ENCODE peak calls at places on chromosomes 12 and 14, in eight cellular contexts. P is CD8-positive, alpha-beta T cell; K is AG09309; H is suprapubic skin; F is fibroblast of mammary gland; V is sigmoid colon; T is skeletal muscle cell; O is ovary. E is an unnamed sample.

GRCh38 chr12:115542656-115543055 is 734.8 kb downstream of the MED13L start:
- DNase-seq in P (no peak), K (no peak), H (no peak), F (no peak), V (no peak), T (no peak), O (no peak), E (no peak)

GRCh38 chr12:90008277-90008676 is 299.6 kb upstream of the ATP2B1 start:
- DNase-seq in P (no peak), K (no peak), H (no peak), F (no peak), V (no peak), T (no peak), O (no peak), E (no peak)

GRCh38 chr14:77489051-77489450 is 9.6 kb downstream of the ISM2 start:
- DNase-seq in P (no peak), K (no peak), H (no peak), F (no peak), V (no peak), T (no peak), O (no peak), E (no peak)

GRCh38 chr12:75868501-75868900 is 163.1 kb downstream of the PHLDA1 start:
- DNase-seq in P (no peak), K (no peak), H (no peak), F (no peak), V (no peak), T (no peak), O (no peak), E (no peak)

GRCh38 chr14:23548351-23549318 is 2.9 kb downstream of the ZFHX2 start:
- DNase-seq in P (no peak), K (no peak), H (no peak), F (peak), V (no peak), T (no peak), O (no peak), E (no peak)

GRCh38 chr12:118359541-118359915 is 13.2 kb downstream of the TAOK3 start:
- DNase-seq in P (no peak), K (no peak), H (no peak), F (no peak), V (no peak), T (no peak), O (no peak), E (no peak)

GRCh38 chr12:72570601-72571000 is 298.4 kb downstream of the TRHDE start:
- DNase-seq in P (no peak), K (no peak), H (no peak), F (no peak), V (no peak), T (no peak), O (no peak), E (no peak)

GRCh38 chr14:64806202-64806861 is 73.4 kb downstream of the SPTB start:
- DNase-seq in P (no peak), K (no peak), H (peak), F (peak), V (peak), T (peak), O (no peak), E (no peak)

GRCh38 chr12:100165356-100165755 is 22.7 kb upstream of the BLTP3B start:
- DNase-seq in P (no peak), K (no peak), H (no peak), F (no peak), V (no peak), T (no peak), O (no peak), E (no peak)

DNA sequence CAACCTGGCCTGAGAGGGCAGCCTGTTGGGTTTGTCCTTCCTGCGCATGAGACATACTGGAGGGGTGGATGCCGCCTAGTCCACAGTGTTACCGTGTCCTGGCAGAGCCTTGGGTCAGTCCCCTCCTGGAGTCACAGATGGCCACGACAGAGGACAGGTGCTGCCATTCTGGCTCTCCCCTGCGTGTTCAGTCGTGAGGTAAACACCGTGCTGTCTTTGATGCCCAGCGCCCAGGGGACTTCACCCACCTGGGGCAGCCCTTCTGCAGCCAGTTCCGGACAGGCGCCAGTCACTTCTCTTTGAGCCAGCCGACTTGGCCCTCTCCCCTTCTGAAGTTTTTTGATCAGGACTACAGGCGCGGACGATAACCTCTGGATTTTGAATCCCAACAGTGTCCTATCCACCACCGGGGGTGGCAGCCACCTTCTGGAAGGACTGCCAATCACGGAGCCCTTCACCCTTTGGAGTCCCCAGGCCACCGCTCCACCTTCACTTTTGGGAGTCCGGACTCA is 933.0 kb downstream of the DIO2 start:
- DNase-seq in P (no peak), K (no peak), H (no peak), F (no peak), V (peak), T (no peak), O (no peak), E (peak)
- H3K4me3 ChIP-seq in P (no peak), K (peak), H (peak), F (peak), V (peak), T (peak), O (peak), E (peak)

GRCh38 chr14:92880851-92881250 is 42.1 kb upstream of the CHGA start:
- DNase-seq in P (no peak), K (peak), H (no peak), F (peak), V (no peak), T (peak), O (no peak), E (no peak)
- H3K4me3 ChIP-seq in P (no peak), K (no peak), H (no peak), F (no peak), V (no peak), T (no peak), O (no peak), E (no peak)

DNA sequence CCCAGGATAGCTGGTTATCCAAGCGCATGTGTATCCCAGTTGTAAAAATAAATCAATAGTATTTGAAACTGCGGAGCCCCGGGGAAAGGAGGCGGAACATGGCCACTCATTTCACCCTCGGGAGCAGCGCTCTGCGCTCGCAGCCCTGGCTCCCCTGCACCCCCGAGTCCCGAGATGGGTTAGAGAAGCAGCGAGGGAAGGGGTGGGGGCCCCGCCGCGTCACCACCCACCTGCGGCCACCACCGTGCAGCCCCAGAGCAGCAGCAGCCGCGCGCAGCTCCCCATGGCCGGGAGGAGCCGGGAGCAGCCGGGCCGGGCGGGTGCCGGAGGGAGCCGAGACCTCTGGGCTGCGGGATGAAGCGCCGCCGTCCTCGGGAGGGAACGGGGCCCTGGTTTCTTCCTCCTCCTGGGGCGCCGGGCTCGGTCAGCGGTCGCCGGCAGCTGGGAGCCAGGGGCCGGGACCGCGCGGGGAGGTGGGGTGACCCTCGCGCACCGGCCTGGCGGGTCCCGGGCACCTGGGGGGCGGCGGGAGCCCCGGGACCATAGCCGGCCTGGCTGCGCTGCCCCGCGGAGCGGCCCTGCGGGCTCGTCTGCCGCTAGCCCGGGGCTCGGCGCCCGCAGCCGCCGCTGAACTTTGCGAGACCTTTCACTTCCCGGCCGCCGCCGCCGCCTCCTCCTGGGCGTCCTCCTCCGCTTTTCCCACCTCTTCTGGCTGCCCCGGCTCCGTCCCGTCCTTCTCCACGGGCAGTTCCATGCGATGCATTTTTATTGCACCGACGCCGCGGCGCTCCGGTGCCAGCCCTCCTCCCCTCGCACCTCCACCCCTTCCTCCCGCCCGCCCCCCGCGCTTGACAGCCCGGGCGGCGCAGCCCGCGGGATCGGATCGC is at the start of gene NTN4:
- DNase-seq in P (no peak), K (no peak), H (peak), F (peak), V (peak), T (no peak), O (peak), E (peak)
- H3K4me3 ChIP-seq in P (peak), K (peak), H (peak), F (peak), V (peak), T (peak), O (peak), E (peak)

GRCh38 chr14:51593397-51593796 is 58.3 kb upstream of the FRMD6 start:
- DNase-seq in P (no peak), K (no peak), H (no peak), F (no peak), V (no peak), T (no peak), O (no peak), E (no peak)

GRCh38 chr14:51597511-51597920 is 54.2 kb upstream of the FRMD6 start:
- DNase-seq in P (no peak), K (no peak), H (no peak), F (peak), V (no peak), T (no peak), O (no peak), E (no peak)

GRCh38 chr14:51592836-51593235 is 58.9 kb upstream of the FRMD6 start:
- DNase-seq in P (no peak), K (no peak), H (no peak), F (no peak), V (no peak), T (no peak), O (no peak), E (no peak)

GRCh38 chr14:51595831-51596472 is 55.8 kb upstream of the FRMD6 start:
- DNase-seq in P (no peak), K (no peak), H (no peak), F (no peak), V (no peak), T (no peak), O (no peak), E (no peak)

GRCh38 chr14:51596473-51596870 is 55.2 kb upstream of the FRMD6 start:
- DNase-seq in P (no peak), K (no peak), H (no peak), F (no peak), V (no peak), T (no peak), O (no peak), E (no peak)
- H3K4me3 ChIP-seq in P (no peak), K (no peak), H (no peak), F (no peak), V (no peak), T (no peak), O (no peak), E (no peak)

DNA sequence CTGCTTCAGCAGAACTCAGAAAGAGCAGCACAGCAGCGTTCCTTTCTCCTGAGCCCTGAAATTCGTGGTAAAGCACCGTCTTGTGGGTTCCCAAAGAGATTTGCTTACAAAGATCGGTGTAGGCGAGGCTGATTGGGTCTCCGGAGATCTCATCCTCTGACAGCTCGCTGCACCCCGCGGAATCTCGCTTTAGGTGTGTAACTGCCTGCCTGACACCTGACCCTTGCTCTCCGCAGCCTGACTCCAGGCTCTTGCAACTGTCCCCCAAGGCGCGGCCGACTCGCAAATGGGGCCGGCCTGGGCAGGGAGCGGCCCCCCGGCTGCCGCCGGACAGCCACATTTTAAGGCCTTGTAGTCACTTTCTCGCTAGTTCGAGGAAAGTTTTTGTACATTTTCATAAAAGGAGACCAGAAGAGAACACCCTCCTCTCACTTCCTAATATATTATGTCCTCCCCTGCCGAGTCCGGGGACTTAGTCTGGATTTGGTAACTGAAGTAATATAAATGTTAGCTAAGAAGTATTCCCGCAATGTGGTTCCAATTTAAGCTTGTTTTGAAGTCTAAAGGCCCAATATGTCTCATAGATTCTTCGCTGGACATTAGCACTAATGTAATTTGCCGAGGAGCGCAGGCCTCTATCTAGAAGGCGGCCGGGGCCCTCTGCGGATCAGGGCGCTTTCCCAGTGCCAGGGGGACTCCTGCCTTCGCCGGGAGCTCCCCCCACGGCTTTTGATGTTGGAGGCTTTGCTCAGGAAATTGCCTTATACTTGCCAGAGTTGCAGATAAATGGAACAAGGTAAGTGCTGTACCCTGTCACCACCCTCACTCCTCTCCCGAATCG is 177.3 kb upstream of the CDKN3 start:
- DNase-seq in P (no peak), K (no peak), H (no peak), F (peak), V (no peak), T (no peak), O (no peak), E (no peak)
- H3K4me3 ChIP-seq in P (no peak), K (no peak), H (peak), F (no peak), V (peak), T (peak), O (peak), E (no peak)

GRCh38 chr12:65022441-65022840 is 98.7 kb downstream of the WIF1 start:
- DNase-seq in P (no peak), K (no peak), H (no peak), F (no peak), V (no peak), T (no peak), O (no peak), E (no peak)

GRCh38 chr12:65023485-65023884 is 97.6 kb downstream of the WIF1 start:
- DNase-seq in P (no peak), K (no peak), H (no peak), F (no peak), V (no peak), T (no peak), O (no peak), E (no peak)

GRCh38 chr12:65025070-65025469 is 96.0 kb downstream of the WIF1 start:
- DNase-seq in P (no peak), K (no peak), H (no peak), F (no peak), V (no peak), T (no peak), O (no peak), E (no peak)

GRCh38 chr12:65019696-65020095 is 101.4 kb downstream of the WIF1 start:
- DNase-seq in P (no peak), K (no peak), H (no peak), F (no peak), V (no peak), T (no peak), O (no peak), E (no peak)

GRCh38 chr12:65022960-65023359 is 98.1 kb downstream of the WIF1 start:
- DNase-seq in P (no peak), K (no peak), H (no peak), F (no peak), V (no peak), T (no peak), O (no peak), E (no peak)
- H3K4me3 ChIP-seq in P (no peak), K (no peak), H (no peak), F (no peak), V (no peak), T (no peak), O (no peak), E (no peak)

DNA sequence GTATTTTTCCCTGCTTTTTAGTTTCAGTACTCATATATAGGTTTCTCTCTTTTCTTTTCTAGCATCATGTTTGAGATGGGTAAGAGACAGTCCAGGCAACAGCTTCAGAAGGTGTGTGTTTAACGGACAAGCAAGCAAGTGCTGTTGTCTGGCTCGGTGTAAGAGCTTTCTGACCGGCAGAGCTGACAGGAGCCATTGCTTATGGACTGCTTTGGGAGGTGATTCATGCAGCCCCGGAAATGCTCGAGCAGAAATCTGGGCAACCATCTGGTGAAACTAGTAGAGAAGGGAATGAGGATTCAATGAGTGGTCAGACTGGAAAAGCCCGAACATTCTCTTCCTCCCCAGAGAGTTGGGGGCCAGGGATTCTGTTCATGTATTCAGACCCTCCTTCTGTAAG is 24.4 kb downstream of the TUNAR start:
- DNase-seq in P (no peak), K (no peak), H (peak), F (peak), V (no peak), T (no peak), O (no peak), E (no peak)
- H3K4me3 ChIP-seq in P (no peak), K (no peak), H (no peak), F (no peak), V (no peak), T (no peak), O (no peak), E (no peak)

DNA sequence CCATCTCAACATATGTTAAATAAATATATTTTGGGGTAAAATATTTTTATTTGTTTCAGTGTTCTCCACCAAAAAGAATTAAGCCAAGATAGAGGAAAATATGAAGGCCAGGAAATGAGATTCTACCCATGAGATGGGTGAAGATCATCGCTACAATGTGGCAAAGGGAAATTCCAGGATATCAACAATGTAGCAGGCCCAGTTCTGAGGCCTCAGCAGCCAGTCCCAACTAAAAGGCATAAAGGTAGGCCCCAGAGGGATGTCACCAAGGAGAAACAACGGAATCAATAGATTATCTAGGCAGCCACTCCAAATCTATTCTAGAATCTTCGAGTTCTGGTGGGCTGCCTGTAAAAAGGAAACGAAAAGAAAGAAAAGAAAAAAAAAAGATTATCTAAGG is 33.0 kb upstream of the MMP19 start:
- DNase-seq in P (no peak), K (no peak), H (no peak), F (no peak), V (no peak), T (no peak), O (no peak), E (no peak)
- H3K4me3 ChIP-seq in P (no peak), K (no peak), H (no peak), F (no peak), V (no peak), T (no peak), O (no peak), E (no peak)

GRCh38 chr12:10750385-10750727 is 27.2 kb upstream of the YBX3 start:
- DNase-seq in P (no peak), K (no peak), H (no peak), F (no peak), V (no peak), T (no peak), O (no peak), E (no peak)
- H3K4me3 ChIP-seq in P (no peak), K (no peak), H (peak), F (no peak), V (peak), T (no peak), O (no peak), E (no peak)